ENCODE peak calls at places on chromosomes 12 and 14, in nine cellular contexts. One of them, this sample, is unnamed.
A peak's percentile ranks its signal among the peaks of the same experiment; 100 is the strongest.

GRCh38 chr12:53063708-53064612 is 14.1 kb downstream of the TNS2 start:
- DNase-seq in BJ: no peak
- DNase-seq in lower leg skin: peak; percentile 89
- DNase-seq in fibroblast of mammary gland: peak; percentile 98
- DNase-seq in stomach: no peak
- DNase-seq in left ventricle myocardium inferior: peak; percentile 60
- DNase-seq in choroid plexus epithelial cell: peak; percentile 93
- DNase-seq in right atrium auricular region: peak; percentile 86
- DNase-seq in transverse colon: peak; percentile 22
- DNase-seq in this sample: no peak

GRCh38 chr12:99644629-99645028 is 2.9 kb upstream of the GARIN6 start:
- DNase-seq in BJ: no peak
- DNase-seq in lower leg skin: no peak
- DNase-seq in fibroblast of mammary gland: no peak
- DNase-seq in stomach: no peak
- DNase-seq in left ventricle myocardium inferior: no peak
- DNase-seq in choroid plexus epithelial cell: no peak
- DNase-seq in right atrium auricular region: no peak
- DNase-seq in transverse colon: no peak
- DNase-seq in this sample: no peak

GRCh38 chr12:129257526-129257925 is 404.2 kb downstream of the GLT1D1 start:
- DNase-seq in BJ: no peak
- DNase-seq in lower leg skin: no peak
- DNase-seq in fibroblast of mammary gland: no peak
- DNase-seq in stomach: no peak
- DNase-seq in left ventricle myocardium inferior: no peak
- DNase-seq in choroid plexus epithelial cell: no peak
- DNase-seq in right atrium auricular region: no peak
- DNase-seq in transverse colon: no peak
- DNase-seq in this sample: no peak

GRCh38 chr14:71933026-71933587 is 878 bp downstream of the RGS6 start:
- DNase-seq in BJ: no peak
- DNase-seq in lower leg skin: no peak
- DNase-seq in fibroblast of mammary gland: no peak
- DNase-seq in stomach: no peak
- DNase-seq in left ventricle myocardium inferior: no peak
- DNase-seq in choroid plexus epithelial cell: peak; percentile 3
- DNase-seq in right atrium auricular region: no peak
- DNase-seq in transverse colon: no peak
- DNase-seq in this sample: no peak

GRCh38 chr12:71938728-71939385 is at the start of gene TPH2:
- DNase-seq in BJ: no peak
- DNase-seq in lower leg skin: no peak
- DNase-seq in fibroblast of mammary gland: peak; percentile 50
- DNase-seq in stomach: peak; percentile 31
- DNase-seq in left ventricle myocardium inferior: peak; percentile 20
- DNase-seq in choroid plexus epithelial cell: peak; percentile 77
- DNase-seq in right atrium auricular region: no peak
- DNase-seq in transverse colon: peak; percentile 9
- DNase-seq in this sample: no peak

GRCh38 chr14:20679907-20680306 is 4.5 kb upstream of the RNASE4 start:
- DNase-seq in BJ: no peak
- DNase-seq in lower leg skin: peak; percentile 39
- DNase-seq in fibroblast of mammary gland: peak; percentile 66
- DNase-seq in stomach: no peak
- DNase-seq in left ventricle myocardium inferior: no peak
- DNase-seq in choroid plexus epithelial cell: peak; percentile 36
- DNase-seq in right atrium auricular region: no peak
- DNase-seq in transverse colon: no peak
- DNase-seq in this sample: no peak

GRCh38 chr14:51304956-51305355 is 64.9 kb downstream of the TMX1 start:
- DNase-seq in BJ: peak; percentile 95
- DNase-seq in lower leg skin: no peak
- DNase-seq in fibroblast of mammary gland: peak; percentile 94
- DNase-seq in stomach: no peak
- DNase-seq in left ventricle myocardium inferior: no peak
- DNase-seq in choroid plexus epithelial cell: peak; percentile 98
- DNase-seq in right atrium auricular region: no peak
- DNase-seq in transverse colon: no peak
- DNase-seq in this sample: peak; percentile 52

GRCh38 chr12:56657416-56658379 is 11.9 kb upstream of the ATP5F1B start:
- DNase-seq in BJ: no peak
- DNase-seq in lower leg skin: peak; percentile 49
- DNase-seq in fibroblast of mammary gland: peak; percentile 23
- DNase-seq in stomach: no peak
- DNase-seq in left ventricle myocardium inferior: no peak
- DNase-seq in choroid plexus epithelial cell: no peak
- DNase-seq in right atrium auricular region: no peak
- DNase-seq in transverse colon: no peak
- DNase-seq in this sample: no peak

GRCh38 chr12:69904761-69905160 is 79.7 kb downstream of the MYRFL start:
- DNase-seq in BJ: peak; percentile 63
- DNase-seq in lower leg skin: no peak
- DNase-seq in fibroblast of mammary gland: peak; percentile 33
- DNase-seq in stomach: no peak
- DNase-seq in left ventricle myocardium inferior: no peak
- DNase-seq in choroid plexus epithelial cell: peak; percentile 76
- DNase-seq in right atrium auricular region: no peak
- DNase-seq in transverse colon: no peak
- DNase-seq in this sample: peak; percentile 38

GRCh38 chr14:102893452-102893851 is 29.0 kb upstream of the AMN start:
- DNase-seq in BJ: peak; percentile 88
- DNase-seq in lower leg skin: peak; percentile 91
- DNase-seq in fibroblast of mammary gland: peak; percentile 98
- DNase-seq in stomach: peak; percentile 36
- DNase-seq in left ventricle myocardium inferior: peak; percentile 32
- DNase-seq in choroid plexus epithelial cell: peak; percentile 97
- DNase-seq in right atrium auricular region: no peak
- DNase-seq in transverse colon: peak; percentile 44
- DNase-seq in this sample: peak; percentile 62

GRCh38 chr12:95881331-95881955 is 22.7 kb downstream of the SNRPF start:
- DNase-seq in BJ: no peak
- DNase-seq in lower leg skin: no peak
- DNase-seq in fibroblast of mammary gland: peak; percentile 65
- DNase-seq in stomach: no peak
- DNase-seq in left ventricle myocardium inferior: no peak
- DNase-seq in choroid plexus epithelial cell: peak; percentile 50
- DNase-seq in right atrium auricular region: no peak
- DNase-seq in transverse colon: no peak
- DNase-seq in this sample: peak; percentile 4

GRCh38 chr12:105218434-105218833 is 17.5 kb downstream of the APPL2 start:
- DNase-seq in BJ: no peak
- DNase-seq in lower leg skin: no peak
- DNase-seq in fibroblast of mammary gland: no peak
- DNase-seq in stomach: no peak
- DNase-seq in left ventricle myocardium inferior: peak; percentile 51
- DNase-seq in choroid plexus epithelial cell: no peak
- DNase-seq in right atrium auricular region: no peak
- DNase-seq in transverse colon: no peak
- DNase-seq in this sample: no peak

GRCh38 chr14:61211476-61212262 is 69.5 kb downstream of the TMEM30B start:
- DNase-seq in BJ: no peak
- DNase-seq in lower leg skin: no peak
- DNase-seq in fibroblast of mammary gland: no peak
- DNase-seq in stomach: no peak
- DNase-seq in left ventricle myocardium inferior: no peak
- DNase-seq in choroid plexus epithelial cell: no peak
- DNase-seq in right atrium auricular region: no peak
- DNase-seq in transverse colon: no peak
- DNase-seq in this sample: no peak

GRCh38 chr14:63076476-63076875 is 31.2 kb upstream of the KCNH5 start:
- DNase-seq in BJ: no peak
- DNase-seq in lower leg skin: no peak
- DNase-seq in fibroblast of mammary gland: no peak
- DNase-seq in stomach: no peak
- DNase-seq in left ventricle myocardium inferior: no peak
- DNase-seq in choroid plexus epithelial cell: no peak
- DNase-seq in right atrium auricular region: no peak
- DNase-seq in transverse colon: no peak
- DNase-seq in this sample: no peak

GRCh38 chr14:32372154-32372553 is 43.1 kb downstream of the AKAP6 start:
- DNase-seq in BJ: peak; percentile 92
- DNase-seq in lower leg skin: no peak
- DNase-seq in fibroblast of mammary gland: peak; percentile 99
- DNase-seq in stomach: no peak
- DNase-seq in left ventricle myocardium inferior: no peak
- DNase-seq in choroid plexus epithelial cell: peak; percentile 84
- DNase-seq in right atrium auricular region: no peak
- DNase-seq in transverse colon: no peak
- DNase-seq in this sample: peak; percentile 74

GRCh38 chr12:121536929-121537813 is 43.7 kb downstream of the KDM2B start:
- DNase-seq in BJ: no peak
- DNase-seq in lower leg skin: peak; percentile 96
- DNase-seq in fibroblast of mammary gland: peak; percentile 61
- DNase-seq in stomach: peak; percentile 93
- DNase-seq in left ventricle myocardium inferior: peak; percentile 90
- DNase-seq in choroid plexus epithelial cell: peak; percentile 74
- DNase-seq in right atrium auricular region: peak; percentile 85
- DNase-seq in transverse colon: peak; percentile 88
- DNase-seq in this sample: peak; percentile 12

GRCh38 chr14:71206766-71207371 is 299.6 kb downstream of the PCNX1 start:
- DNase-seq in BJ: peak; percentile 66
- DNase-seq in lower leg skin: peak; percentile 72
- DNase-seq in fibroblast of mammary gland: peak; percentile 89
- DNase-seq in stomach: peak; percentile 26
- DNase-seq in left ventricle myocardium inferior: peak; percentile 55
- DNase-seq in choroid plexus epithelial cell: peak; percentile 80
- DNase-seq in right atrium auricular region: peak; percentile 60
- DNase-seq in transverse colon: no peak
- DNase-seq in this sample: peak; percentile 66

DNA sequence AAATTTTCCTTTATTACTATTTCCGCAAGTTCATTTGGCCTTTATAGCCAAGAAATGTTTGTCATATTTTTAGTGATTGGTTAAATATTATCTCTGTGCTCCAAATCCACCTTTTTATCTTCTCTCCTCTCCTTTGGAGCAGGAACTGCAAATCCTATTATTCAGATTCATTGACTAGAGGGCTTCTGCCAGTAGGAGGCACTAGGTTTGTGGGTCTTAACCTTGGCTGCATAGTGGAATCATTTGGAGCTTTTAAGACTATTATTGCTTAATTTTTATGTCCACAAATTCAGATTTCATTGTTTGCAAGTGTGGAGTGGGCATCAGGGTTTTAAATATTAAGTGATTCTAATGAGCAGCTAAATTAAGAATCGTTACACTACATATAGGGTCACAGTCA is 75.3 kb upstream of the SYT10 start:
- DNase-seq in BJ: no peak
- DNase-seq in lower leg skin: no peak
- DNase-seq in fibroblast of mammary gland: no peak
- DNase-seq in stomach: no peak
- DNase-seq in left ventricle myocardium inferior: no peak
- DNase-seq in choroid plexus epithelial cell: peak; percentile 1
- DNase-seq in right atrium auricular region: no peak
- DNase-seq in transverse colon: no peak
- DNase-seq in this sample: no peak
- TF ChIP-seq CTCF in BJ: no peak
- TF ChIP-seq CTCF in lower leg skin: no peak
- TF ChIP-seq CTCF in fibroblast of mammary gland: no peak
- TF ChIP-seq CTCF in stomach: no peak
- TF ChIP-seq CTCF in left ventricle myocardium inferior: no peak
- TF ChIP-seq CTCF in choroid plexus epithelial cell: no peak
- TF ChIP-seq CTCF in right atrium auricular region: no peak
- TF ChIP-seq CTCF in transverse colon: no peak
- TF ChIP-seq CTCF in this sample: no peak

DNA sequence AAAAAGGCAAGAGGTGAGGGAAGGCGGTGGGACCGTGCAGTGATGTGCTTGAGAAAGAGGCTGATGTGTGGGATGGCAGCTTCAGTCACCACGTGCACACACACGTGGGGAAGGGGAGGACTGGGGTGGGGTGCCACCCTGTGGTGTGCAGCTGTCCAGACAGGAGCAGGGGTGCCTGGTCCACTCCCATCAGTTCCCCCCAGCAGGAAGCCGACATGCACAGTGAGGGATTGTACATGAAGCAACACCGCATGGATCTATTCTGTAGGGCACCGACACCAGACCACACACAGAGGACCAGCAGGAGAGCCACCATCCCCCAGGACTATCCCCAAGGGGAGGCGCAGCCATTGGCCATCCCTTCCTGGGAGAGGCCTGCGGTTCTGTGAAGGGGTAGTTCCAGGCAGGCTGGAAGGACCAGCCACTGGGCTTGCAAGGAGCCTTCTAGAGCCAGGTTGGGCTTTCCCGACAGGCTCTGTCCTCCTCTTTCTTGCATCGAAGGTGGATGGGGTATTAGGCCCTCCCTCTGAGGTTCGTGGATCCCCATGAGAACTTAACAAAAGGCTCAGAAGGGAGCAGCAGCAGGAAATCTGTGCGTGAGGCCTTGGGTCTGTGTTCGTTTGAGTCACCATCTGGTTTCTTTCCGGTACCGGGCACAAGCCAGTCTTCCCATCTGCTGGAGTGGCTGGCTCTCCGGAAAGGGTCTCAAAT is 59.7 kb downstream of the PLEKHG3 start:
- DNase-seq in BJ: no peak
- DNase-seq in lower leg skin: no peak
- DNase-seq in fibroblast of mammary gland: no peak
- DNase-seq in stomach: no peak
- DNase-seq in left ventricle myocardium inferior: no peak
- DNase-seq in choroid plexus epithelial cell: peak; percentile 46
- DNase-seq in right atrium auricular region: no peak
- DNase-seq in transverse colon: peak; percentile 8
- DNase-seq in this sample: no peak
- TF ChIP-seq CTCF in BJ: peak; percentile 29
- TF ChIP-seq CTCF in lower leg skin: no peak
- TF ChIP-seq CTCF in fibroblast of mammary gland: no peak
- TF ChIP-seq CTCF in stomach: no peak
- TF ChIP-seq CTCF in left ventricle myocardium inferior: no peak
- TF ChIP-seq CTCF in choroid plexus epithelial cell: peak; percentile 18
- TF ChIP-seq CTCF in right atrium auricular region: no peak
- TF ChIP-seq CTCF in transverse colon: no peak
- TF ChIP-seq CTCF in this sample: no peak

GRCh38 chr12:98274430-98275130 is 240.8 kb upstream of the TMPO start:
- DNase-seq in BJ: no peak
- DNase-seq in lower leg skin: no peak
- DNase-seq in fibroblast of mammary gland: no peak
- DNase-seq in stomach: no peak
- DNase-seq in left ventricle myocardium inferior: no peak
- DNase-seq in choroid plexus epithelial cell: no peak
- DNase-seq in right atrium auricular region: no peak
- DNase-seq in transverse colon: no peak
- DNase-seq in this sample: no peak
- TF ChIP-seq CTCF in BJ: no peak
- TF ChIP-seq CTCF in lower leg skin: no peak
- TF ChIP-seq CTCF in fibroblast of mammary gland: no peak
- TF ChIP-seq CTCF in stomach: no peak
- TF ChIP-seq CTCF in left ventricle myocardium inferior: no peak
- TF ChIP-seq CTCF in choroid plexus epithelial cell: no peak
- TF ChIP-seq CTCF in right atrium auricular region: no peak
- TF ChIP-seq CTCF in transverse colon: no peak
- TF ChIP-seq CTCF in this sample: no peak

GRCh38 chr14:91484744-91485143 is 25.4 kb downstream of the PPP4R3A start:
- DNase-seq in BJ: no peak
- DNase-seq in lower leg skin: no peak
- DNase-seq in fibroblast of mammary gland: no peak
- DNase-seq in stomach: no peak
- DNase-seq in left ventricle myocardium inferior: no peak
- DNase-seq in choroid plexus epithelial cell: no peak
- DNase-seq in right atrium auricular region: no peak
- DNase-seq in transverse colon: no peak
- DNase-seq in this sample: no peak

GRCh38 chr14:91482278-91483023 is 27.7 kb downstream of the PPP4R3A start:
- DNase-seq in BJ: no peak
- DNase-seq in lower leg skin: no peak
- DNase-seq in fibroblast of mammary gland: peak; percentile 59
- DNase-seq in stomach: no peak
- DNase-seq in left ventricle myocardium inferior: no peak
- DNase-seq in choroid plexus epithelial cell: peak; percentile 75
- DNase-seq in right atrium auricular region: no peak
- DNase-seq in transverse colon: no peak
- DNase-seq in this sample: no peak

GRCh38 chr14:91484186-91484585 is 25.9 kb downstream of the PPP4R3A start:
- DNase-seq in BJ: no peak
- DNase-seq in lower leg skin: no peak
- DNase-seq in fibroblast of mammary gland: no peak
- DNase-seq in stomach: no peak
- DNase-seq in left ventricle myocardium inferior: no peak
- DNase-seq in choroid plexus epithelial cell: no peak
- DNase-seq in right atrium auricular region: no peak
- DNase-seq in transverse colon: no peak
- DNase-seq in this sample: no peak
- TF ChIP-seq CTCF in BJ: no peak
- TF ChIP-seq CTCF in lower leg skin: no peak
- TF ChIP-seq CTCF in fibroblast of mammary gland: peak; percentile 10
- TF ChIP-seq CTCF in stomach: no peak
- TF ChIP-seq CTCF in left ventricle myocardium inferior: no peak
- TF ChIP-seq CTCF in choroid plexus epithelial cell: peak; percentile 22
- TF ChIP-seq CTCF in right atrium auricular region: no peak
- TF ChIP-seq CTCF in transverse colon: no peak
- TF ChIP-seq CTCF in this sample: no peak

This sample was measured in AG09319.